ENCODE peak calls at places on chromosomes 12 and 14, in five cellular contexts. O, P, N, X and A are unnamed samples.

GRCh38 chr12:68042212-68042699 is 53.0 kb downstream of the IFNG-AS1 start:
- DNase-seq in O (no peak), P (no peak), N (no peak), X (no peak), A (no peak)

GRCh38 chr12:72570601-72571000 is 298.4 kb downstream of the TRHDE start:
- DNase-seq in O (no peak), P (no peak), N (no peak), X (no peak), A (no peak)

GRCh38 chr12:104137175-104137901 is 672 bp downstream of the NFYB start:
- DNase-seq in O (no peak), P (peak), N (peak), X (peak), A (peak)

GRCh38 chr12:57610553-57611115 is 601 bp upstream of the ARHGEF25 start:
- DNase-seq in O (no peak), P (no peak), N (peak), X (no peak), A (peak)

GRCh38 chr12:116559330-116560080 is at the start of gene MAP1LC3B2:
- DNase-seq in O (no peak), P (peak), N (peak), X (no peak), A (peak)

GRCh38 chr12:25186788-25187397 is 8.1 kb downstream of the DNAI7 start:
- DNase-seq in O (no peak), P (no peak), N (no peak), X (no peak), A (no peak)

GRCh38 chr12:68259318-68259940 is 6.0 kb upstream of the IL22 start:
- DNase-seq in O (no peak), P (no peak), N (no peak), X (no peak), A (no peak)

GRCh38 chr12:110957652-110958051 is 37.3 kb upstream of the MYL2 start:
- DNase-seq in O (no peak), P (peak), N (no peak), X (no peak), A (no peak)

GRCh38 chr12:124947013-124947412 is 32.6 kb upstream of the UBC start:
- DNase-seq in O (no peak), P (no peak), N (no peak), X (no peak), A (no peak)

GRCh38 chr12:93614917-93615596 is 42.6 kb downstream of the SOCS2 start:
- DNase-seq in O (no peak), P (no peak), N (no peak), X (no peak), A (no peak)

GRCh38 chr12:468671-469389 is 9.1 kb downstream of the B4GALNT3 start:
- DNase-seq in O (no peak), P (no peak), N (no peak), X (no peak), A (no peak)

GRCh38 chr12:52835271-52836041 is 1.3 kb upstream of the KRT79 start:
- DNase-seq in O (no peak), P (no peak), N (no peak), X (no peak), A (no peak)

GRCh38 chr12:62600038-62600437 is 133.4 kb downstream of the MON2 start:
- DNase-seq in O (no peak), P (no peak), N (no peak), X (no peak), A (no peak)

GRCh38 chr14:70152704-70153103 is 36.0 kb downstream of the SLC8A3 start:
- DNase-seq in O (no peak), P (no peak), N (no peak), X (no peak), A (no peak)

GRCh38 chr14:89669209-89669608 is 252.2 kb upstream of the FOXN3 start:
- DNase-seq in O (no peak), P (no peak), N (peak), X (no peak), A (no peak)

DNA sequence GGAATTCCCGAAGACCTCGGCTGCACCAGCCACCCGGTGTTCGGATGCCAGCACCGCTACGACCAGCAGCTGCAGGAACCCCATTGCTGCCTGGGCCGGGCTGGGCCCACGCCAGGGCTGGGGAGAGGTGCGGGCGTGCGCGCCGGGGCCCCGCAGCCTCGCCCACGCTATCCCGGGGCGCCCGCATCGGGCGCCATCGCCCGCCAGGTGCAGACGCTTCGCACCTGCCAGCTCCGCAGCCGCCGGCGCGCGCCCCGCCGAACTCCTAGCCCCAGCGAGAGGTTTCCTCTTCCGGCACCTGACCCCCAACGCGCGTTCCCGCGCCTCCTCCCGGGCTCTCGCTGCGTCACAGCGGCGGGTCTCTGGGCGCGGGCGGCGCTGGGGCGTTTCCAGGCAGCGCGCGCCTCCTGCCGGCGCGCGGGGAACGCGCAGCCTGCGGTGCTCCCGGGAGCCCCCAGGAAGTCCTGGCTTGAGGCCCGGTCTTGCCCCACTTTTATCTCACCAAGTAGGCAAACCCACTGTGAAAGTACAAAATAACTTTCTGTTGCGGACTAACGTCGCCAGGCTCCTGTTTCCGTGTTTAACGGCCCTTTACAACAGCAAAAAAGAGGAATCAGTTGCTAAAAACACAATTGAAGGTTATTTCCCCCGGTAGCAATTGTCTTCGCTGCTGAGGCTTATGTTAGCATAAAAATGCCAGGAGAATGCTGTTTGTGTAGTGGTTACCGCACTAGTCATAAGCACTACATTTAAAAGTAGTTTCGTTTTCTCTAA is at the start of gene TM7SF3:
- DNase-seq in O (peak), P (peak), N (peak), X (peak), A (peak)
- TF ChIP-seq POLR2A in O (peak), P (peak), N (peak), X (peak), A (peak)

GRCh38 chr12:78863482-78864427 is 819 bp upstream of the SYT1 start:
- DNase-seq in O (peak), P (no peak), N (peak), X (peak), A (peak)
- TF ChIP-seq POLR2A in O (no peak), P (no peak), N (no peak), X (peak), A (no peak)

GRCh38 chr14:74608959-74609611 is 3.0 kb downstream of the LTBP2 start:
- DNase-seq in O (peak), P (peak), N (peak), X (peak), A (peak)
- TF ChIP-seq POLR2A in O (no peak), P (no peak), N (no peak), X (no peak), A (no peak)

GRCh38 chr14:21475767-21476525 is 813 bp downstream of the RAB2B start:
- DNase-seq in O (no peak), P (peak), N (no peak), X (no peak), A (no peak)
- TF ChIP-seq POLR2A in O (no peak), P (no peak), N (no peak), X (no peak), A (no peak)

DNA sequence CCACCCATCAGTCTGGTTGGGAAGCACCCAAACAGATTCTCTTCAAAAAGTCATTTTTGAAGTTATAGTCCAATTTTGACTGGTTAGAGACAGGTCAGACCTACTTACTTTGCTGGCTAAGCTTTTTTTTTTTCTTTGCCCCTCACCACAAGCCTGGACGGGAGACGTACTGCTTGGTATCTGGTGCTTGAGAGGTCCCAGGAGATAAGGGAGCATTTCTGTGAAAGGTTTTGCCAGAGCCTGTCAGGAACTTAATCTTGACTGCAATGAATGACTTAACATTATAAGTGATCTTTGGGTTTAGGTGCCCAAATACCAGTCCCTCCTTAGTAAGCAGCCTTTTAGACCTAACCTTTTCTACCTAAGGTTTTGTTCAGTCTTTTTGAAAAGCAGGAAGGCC is 6.3 kb downstream of the MTHFD1 start:
- DNase-seq in O (no peak), P (no peak), N (no peak), X (no peak), A (no peak)
- TF ChIP-seq POLR2A in O (no peak), P (no peak), N (no peak), X (no peak), A (no peak)

DNA sequence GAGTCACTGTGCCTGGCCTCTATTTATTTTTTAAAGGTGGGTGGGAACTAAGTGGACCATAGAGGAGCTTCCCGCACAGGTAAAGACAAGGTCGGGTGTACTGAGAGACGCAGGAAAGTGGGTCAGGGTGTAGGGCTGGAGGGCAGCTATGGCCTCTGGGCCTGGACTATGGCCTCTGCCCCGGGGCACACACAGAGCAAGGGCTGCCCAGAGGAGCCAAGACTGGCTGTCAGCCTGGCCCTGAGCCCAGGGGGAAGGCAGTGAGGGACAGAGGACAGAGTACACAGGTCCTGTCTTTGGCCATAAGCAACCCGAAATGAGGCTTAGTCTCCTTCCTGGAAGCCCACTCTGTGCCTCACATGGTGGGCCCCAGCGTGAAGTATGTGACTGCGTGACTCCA is 102.1 kb upstream of the PRB2 start:
- DNase-seq in O (no peak), P (no peak), N (no peak), X (no peak), A (no peak)
- TF ChIP-seq POLR2A in O (no peak), P (no peak), N (no peak), X (no peak), A (no peak)